ENCODE peak calls at places on chromosome 2, in five cellular contexts. One of them, this sample, is unnamed.

GRCh38 chr2:64623232-64623879 is 30.4 kb downstream of the SERTAD2 start:
- DNase-seq in bronchial epithelial cell: no peak
- DNase-seq in tibial nerve: no peak
- DNase-seq in fibroblast of lung: no peak
- DNase-seq in psoas muscle: no peak
- DNase-seq in this sample: no peak

GRCh38 chr2:182625814-182626213 is 90.2 kb upstream of the DNAJC10 start:
- DNase-seq in bronchial epithelial cell: peak
- DNase-seq in tibial nerve: no peak
- DNase-seq in fibroblast of lung: no peak
- DNase-seq in psoas muscle: no peak
- DNase-seq in this sample: no peak

GRCh38 chr2:68762665-68763064 is 28.1 kb downstream of the ARHGAP25 start:
- DNase-seq in bronchial epithelial cell: no peak
- DNase-seq in tibial nerve: no peak
- DNase-seq in fibroblast of lung: no peak
- DNase-seq in psoas muscle: no peak
- DNase-seq in this sample: no peak

GRCh38 chr2:179266271-179266670 is 1.6 kb upstream of the SESTD1 start:
- DNase-seq in bronchial epithelial cell: no peak
- DNase-seq in tibial nerve: no peak
- DNase-seq in fibroblast of lung: no peak
- DNase-seq in psoas muscle: no peak
- DNase-seq in this sample: no peak

GRCh38 chr2:203759692-203760365 is 53.4 kb downstream of the CD28 start:
- DNase-seq in bronchial epithelial cell: peak
- DNase-seq in tibial nerve: no peak
- DNase-seq in fibroblast of lung: peak
- DNase-seq in psoas muscle: peak
- DNase-seq in this sample: no peak

GRCh38 chr2:181673178-181673577 is 7.1 kb downstream of the NEUROD1 start:
- DNase-seq in bronchial epithelial cell: no peak
- DNase-seq in tibial nerve: no peak
- DNase-seq in fibroblast of lung: no peak
- DNase-seq in psoas muscle: no peak
- DNase-seq in this sample: no peak

GRCh38 chr2:9800975-9801723 is 42.1 kb upstream of the TAF1B start:
- DNase-seq in bronchial epithelial cell: peak
- DNase-seq in tibial nerve: no peak
- DNase-seq in fibroblast of lung: peak
- DNase-seq in psoas muscle: peak
- DNase-seq in this sample: no peak

GRCh38 chr2:178845565-178846457 is 38.6 kb upstream of the TTN start:
- DNase-seq in bronchial epithelial cell: no peak
- DNase-seq in tibial nerve: no peak
- DNase-seq in fibroblast of lung: peak
- DNase-seq in psoas muscle: no peak
- DNase-seq in this sample: no peak

GRCh38 chr2:112794131-112794733 is 9.9 kb upstream of the IL1A start:
- DNase-seq in bronchial epithelial cell: peak
- DNase-seq in tibial nerve: peak
- DNase-seq in fibroblast of lung: peak
- DNase-seq in psoas muscle: peak
- DNase-seq in this sample: no peak

GRCh38 chr2:133561045-133561852 is 7.0 kb downstream of the NCKAP5 start:
- DNase-seq in bronchial epithelial cell: peak
- DNase-seq in tibial nerve: peak
- DNase-seq in fibroblast of lung: peak
- DNase-seq in psoas muscle: no peak
- DNase-seq in this sample: no peak

GRCh38 chr2:149451417-149452165 is 121.2 kb downstream of the LYPD6 start:
- DNase-seq in bronchial epithelial cell: no peak
- DNase-seq in tibial nerve: no peak
- DNase-seq in fibroblast of lung: no peak
- DNase-seq in psoas muscle: no peak
- DNase-seq in this sample: no peak

GRCh38 chr2:29130295-29130694 is 15.1 kb downstream of the CLIP4 start:
- DNase-seq in bronchial epithelial cell: peak
- DNase-seq in tibial nerve: no peak
- DNase-seq in fibroblast of lung: peak
- DNase-seq in psoas muscle: no peak
- DNase-seq in this sample: no peak

GRCh38 chr2:42105330-42106256 is 57.8 kb downstream of the PKDCC start:
- DNase-seq in bronchial epithelial cell: no peak
- DNase-seq in tibial nerve: no peak
- DNase-seq in fibroblast of lung: peak
- DNase-seq in psoas muscle: peak
- DNase-seq in this sample: no peak

GRCh38 chr2:132668986-132669853 is 785 bp downstream of the LYPD1 start:
- DNase-seq in bronchial epithelial cell: no peak
- DNase-seq in tibial nerve: no peak
- DNase-seq in fibroblast of lung: peak
- DNase-seq in psoas muscle: no peak
- DNase-seq in this sample: no peak

GRCh38 chr2:62794791-62795190 is 89.3 kb downstream of the EHBP1 start:
- DNase-seq in bronchial epithelial cell: peak
- DNase-seq in tibial nerve: no peak
- DNase-seq in fibroblast of lung: peak
- DNase-seq in psoas muscle: no peak
- DNase-seq in this sample: no peak

GRCh38 chr2:156490467-156490840 is 54.3 kb downstream of the GPD2 start:
- DNase-seq in bronchial epithelial cell: no peak
- DNase-seq in tibial nerve: no peak
- DNase-seq in fibroblast of lung: no peak
- DNase-seq in psoas muscle: no peak
- DNase-seq in this sample: no peak

GRCh38 chr2:121903037-121903689 is 147.7 kb downstream of the TSN start:
- DNase-seq in bronchial epithelial cell: no peak
- DNase-seq in tibial nerve: no peak
- DNase-seq in fibroblast of lung: no peak
- DNase-seq in psoas muscle: no peak
- DNase-seq in this sample: no peak

GRCh38 chr2:29223851-29224692 is 108.9 kb downstream of the CLIP4 start:
- DNase-seq in bronchial epithelial cell: peak
- DNase-seq in tibial nerve: peak
- DNase-seq in fibroblast of lung: peak
- DNase-seq in psoas muscle: no peak
- DNase-seq in this sample: no peak

GRCh38 chr2:51711761-51712160 is 679.8 kb upstream of the NRXN1 start:
- DNase-seq in bronchial epithelial cell: no peak
- DNase-seq in tibial nerve: no peak
- DNase-seq in fibroblast of lung: peak
- DNase-seq in psoas muscle: no peak
- DNase-seq in this sample: no peak

GRCh38 chr2:215895330-215895729 is 118.0 kb downstream of the MREG start:
- DNase-seq in bronchial epithelial cell: no peak
- DNase-seq in tibial nerve: no peak
- DNase-seq in fibroblast of lung: no peak
- DNase-seq in psoas muscle: no peak
- DNase-seq in this sample: no peak

GRCh38 chr2:19225931-19226330 is 132.5 kb downstream of the OSR1 start:
- DNase-seq in bronchial epithelial cell: peak
- DNase-seq in tibial nerve: no peak
- DNase-seq in fibroblast of lung: no peak
- DNase-seq in psoas muscle: no peak
- DNase-seq in this sample: no peak

GRCh38 chr2:127089466-127090235 is 17.3 kb downstream of the BIN1 start:
- DNase-seq in bronchial epithelial cell: no peak
- DNase-seq in tibial nerve: no peak
- DNase-seq in fibroblast of lung: no peak
- DNase-seq in psoas muscle: peak
- DNase-seq in this sample: no peak

GRCh38 chr2:43676322-43677050 is at the start of gene C1GALT1C1L:
- DNase-seq in bronchial epithelial cell: peak
- DNase-seq in tibial nerve: peak
- DNase-seq in fibroblast of lung: peak
- DNase-seq in psoas muscle: peak
- DNase-seq in this sample: peak
- H3K4me3 ChIP-seq in bronchial epithelial cell: peak
- H3K4me3 ChIP-seq in tibial nerve: peak
- H3K4me3 ChIP-seq in fibroblast of lung: peak
- H3K4me3 ChIP-seq in psoas muscle: peak
- H3K4me3 ChIP-seq in this sample: peak

GRCh38 chr2:175396696-175397095 is 215.2 kb upstream of the ATP5MC3 start:
- DNase-seq in bronchial epithelial cell: no peak
- DNase-seq in tibial nerve: no peak
- DNase-seq in fibroblast of lung: no peak
- DNase-seq in psoas muscle: no peak
- DNase-seq in this sample: no peak
- H3K4me3 ChIP-seq in bronchial epithelial cell: no peak
- H3K4me3 ChIP-seq in tibial nerve: no peak
- H3K4me3 ChIP-seq in fibroblast of lung: no peak
- H3K4me3 ChIP-seq in psoas muscle: no peak
- H3K4me3 ChIP-seq in this sample: no peak

GRCh38 chr2:160062283-160063005 is at the start of gene PLA2R1:
- DNase-seq in bronchial epithelial cell: peak
- DNase-seq in tibial nerve: peak
- DNase-seq in fibroblast of lung: peak
- DNase-seq in psoas muscle: peak
- DNase-seq in this sample: peak
- H3K4me3 ChIP-seq in bronchial epithelial cell: peak
- H3K4me3 ChIP-seq in tibial nerve: peak
- H3K4me3 ChIP-seq in fibroblast of lung: peak
- H3K4me3 ChIP-seq in psoas muscle: peak
- H3K4me3 ChIP-seq in this sample: peak

GRCh38 chr2:220764246-220764645 is 807.9 kb downstream of the EPHA4 start:
- DNase-seq in bronchial epithelial cell: no peak
- DNase-seq in tibial nerve: no peak
- DNase-seq in fibroblast of lung: peak
- DNase-seq in psoas muscle: no peak
- DNase-seq in this sample: no peak
- H3K4me3 ChIP-seq in bronchial epithelial cell: no peak
- H3K4me3 ChIP-seq in tibial nerve: no peak
- H3K4me3 ChIP-seq in fibroblast of lung: no peak
- H3K4me3 ChIP-seq in psoas muscle: no peak
- H3K4me3 ChIP-seq in this sample: no peak

GRCh38 chr2:568639-568963 is 108.6 kb downstream of the TMEM18 start:
- DNase-seq in bronchial epithelial cell: no peak
- DNase-seq in tibial nerve: no peak
- DNase-seq in fibroblast of lung: no peak
- DNase-seq in psoas muscle: no peak
- DNase-seq in this sample: no peak
- H3K4me3 ChIP-seq in bronchial epithelial cell: no peak
- H3K4me3 ChIP-seq in tibial nerve: no peak
- H3K4me3 ChIP-seq in fibroblast of lung: no peak
- H3K4me3 ChIP-seq in psoas muscle: no peak
- H3K4me3 ChIP-seq in this sample: no peak

DNA sequence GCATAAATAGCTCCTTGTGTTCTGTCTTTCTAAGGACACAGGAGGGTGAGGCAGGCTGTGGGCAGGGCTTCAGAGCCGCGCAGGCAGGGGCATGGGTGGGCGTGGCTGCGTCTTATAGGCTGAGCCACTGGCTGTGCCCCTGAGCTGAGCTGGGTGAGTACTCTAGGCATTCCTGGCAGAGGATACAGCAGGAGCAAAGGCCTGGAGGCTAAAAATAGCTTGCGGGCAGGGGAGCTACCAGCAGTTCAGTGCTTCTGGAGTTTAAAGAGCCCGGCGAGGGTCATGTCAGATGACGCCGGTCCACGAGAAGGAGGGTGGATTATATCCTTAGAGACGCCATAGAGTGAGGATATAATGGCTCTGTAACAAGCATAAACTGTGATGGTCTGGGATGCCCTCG is 31.5 kb upstream of the PDIA6 start:
- DNase-seq in bronchial epithelial cell: peak
- DNase-seq in tibial nerve: no peak
- DNase-seq in fibroblast of lung: peak
- DNase-seq in psoas muscle: peak
- DNase-seq in this sample: no peak
- H3K4me3 ChIP-seq in bronchial epithelial cell: no peak
- H3K4me3 ChIP-seq in tibial nerve: no peak
- H3K4me3 ChIP-seq in fibroblast of lung: no peak
- H3K4me3 ChIP-seq in psoas muscle: peak
- H3K4me3 ChIP-seq in this sample: no peak

GRCh38 chr2:54579682-54580349 is 123.7 kb downstream of the SPTBN1 start:
- DNase-seq in bronchial epithelial cell: no peak
- DNase-seq in tibial nerve: no peak
- DNase-seq in fibroblast of lung: no peak
- DNase-seq in psoas muscle: no peak
- DNase-seq in this sample: no peak

GRCh38 chr2:54582987-54583386 is 126.9 kb downstream of the SPTBN1 start:
- DNase-seq in bronchial epithelial cell: no peak
- DNase-seq in tibial nerve: no peak
- DNase-seq in fibroblast of lung: no peak
- DNase-seq in psoas muscle: no peak
- DNase-seq in this sample: no peak

GRCh38 chr2:54579061-54579681 is 123.0 kb downstream of the SPTBN1 start:
- DNase-seq in bronchial epithelial cell: no peak
- DNase-seq in tibial nerve: no peak
- DNase-seq in fibroblast of lung: no peak
- DNase-seq in psoas muscle: no peak
- DNase-seq in this sample: no peak

GRCh38 chr2:54578668-54579045 is 122.5 kb downstream of the SPTBN1 start:
- DNase-seq in bronchial epithelial cell: no peak
- DNase-seq in tibial nerve: no peak
- DNase-seq in fibroblast of lung: no peak
- DNase-seq in psoas muscle: no peak
- DNase-seq in this sample: no peak

GRCh38 chr2:54581326-54582039 is 125.4 kb downstream of the SPTBN1 start:
- DNase-seq in bronchial epithelial cell: no peak
- DNase-seq in tibial nerve: no peak
- DNase-seq in fibroblast of lung: no peak
- DNase-seq in psoas muscle: no peak
- DNase-seq in this sample: no peak
- H3K4me3 ChIP-seq in bronchial epithelial cell: no peak
- H3K4me3 ChIP-seq in tibial nerve: no peak
- H3K4me3 ChIP-seq in fibroblast of lung: no peak
- H3K4me3 ChIP-seq in psoas muscle: no peak
- H3K4me3 ChIP-seq in this sample: no peak

GRCh38 chr2:75506131-75506697 is 54.5 kb downstream of the EVA1A start:
- DNase-seq in bronchial epithelial cell: no peak
- DNase-seq in tibial nerve: no peak
- DNase-seq in fibroblast of lung: no peak
- DNase-seq in psoas muscle: no peak
- DNase-seq in this sample: no peak
- H3K4me3 ChIP-seq in bronchial epithelial cell: no peak
- H3K4me3 ChIP-seq in tibial nerve: no peak
- H3K4me3 ChIP-seq in fibroblast of lung: no peak
- H3K4me3 ChIP-seq in psoas muscle: no peak
- H3K4me3 ChIP-seq in this sample: no peak

DNA sequence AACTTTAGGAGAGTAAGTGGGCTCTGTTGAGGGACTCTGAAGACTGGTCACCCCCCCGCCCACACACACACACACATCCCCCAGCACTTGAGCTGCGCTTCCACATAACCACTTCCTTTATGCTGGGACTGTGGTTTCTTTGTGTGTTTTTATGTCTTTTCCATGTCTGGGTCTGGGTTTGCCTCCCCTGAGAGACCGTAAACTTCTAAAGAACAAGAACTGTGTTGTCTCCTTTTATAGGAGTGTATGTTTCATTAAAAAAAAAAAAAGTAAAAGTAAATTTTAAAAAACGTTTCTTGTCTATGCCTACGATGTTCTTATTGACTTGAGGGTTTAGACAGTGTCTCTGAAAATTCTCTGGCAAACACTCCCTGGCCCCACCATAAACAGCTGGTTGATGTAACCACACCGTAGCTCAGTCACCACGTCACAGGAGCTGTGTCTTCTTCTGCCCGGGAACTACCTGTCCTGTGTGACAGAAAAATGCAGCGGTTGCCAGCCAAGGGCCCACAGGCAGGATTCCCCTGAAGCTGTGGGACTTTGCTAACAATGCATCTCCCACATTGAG is 68.0 kb downstream of the KLHL29 start:
- DNase-seq in bronchial epithelial cell: no peak
- DNase-seq in tibial nerve: no peak
- DNase-seq in fibroblast of lung: peak
- DNase-seq in psoas muscle: no peak
- DNase-seq in this sample: no peak
- H3K4me3 ChIP-seq in bronchial epithelial cell: no peak
- H3K4me3 ChIP-seq in tibial nerve: no peak
- H3K4me3 ChIP-seq in fibroblast of lung: no peak
- H3K4me3 ChIP-seq in psoas muscle: no peak
- H3K4me3 ChIP-seq in this sample: no peak